ENCODE peak calls at places on chromosome 2, in ten cellular contexts. D is upper lobe of right lung, F is adrenal gland, B is DND-41, R is left lung, S is BJ, A is colonic mucosa, I is tibial artery, P is prostate gland, Q is spleen. V is an unnamed sample.

GRCh38 chr2:128327180-128327964 is 8.7 kb upstream of the HS6ST1 start:
- DNase-seq in D (no peak), F (no peak), B (no peak), R (no peak), S (no peak), A (no peak), I (no peak), P (no peak), Q (no peak), V (no peak)

GRCh38 chr2:30662268-30663131 is 144.7 kb downstream of the CAPN13 start:
- DNase-seq in D (no peak), F (no peak), B (no peak), R (no peak), S (no peak), A (peak; percentile 44), I (no peak), P (no peak), Q (no peak), V (no peak)

GRCh38 chr2:86293612-86294011 is 43.8 kb downstream of the REEP1 start:
- DNase-seq in D (no peak), F (no peak), B (no peak), R (no peak), S (no peak), A (no peak), I (no peak), P (no peak), Q (no peak), V (no peak)

GRCh38 chr2:73085691-73086090 is 14.2 kb upstream of the SFXN5 start:
- DNase-seq in D (peak; percentile 91), F (peak; percentile 86), B (peak; percentile 77), R (peak; percentile 84), S (no peak), A (peak; percentile 88), I (peak; percentile 89), P (peak; percentile 78), Q (peak; percentile 95), V (peak; percentile 57)

GRCh38 chr2:8281950-8282857 is 399.7 kb upstream of the ID2 start:
- DNase-seq in D (no peak), F (no peak), B (no peak), R (no peak), S (no peak), A (peak; percentile 71), I (no peak), P (no peak), Q (no peak), V (no peak)

GRCh38 chr2:185578293-185578692 is 160.3 kb upstream of the FSIP2 start:
- DNase-seq in D (no peak), F (no peak), B (no peak), R (no peak), S (no peak), A (no peak), I (no peak), P (no peak), Q (no peak), V (no peak)

GRCh38 chr2:40485319-40485718 is 33.4 kb upstream of the SLC8A1 start:
- DNase-seq in D (no peak), F (no peak), B (no peak), R (no peak), S (no peak), A (no peak), I (no peak), P (no peak), Q (no peak), V (no peak)

GRCh38 chr2:29765711-29766110 is 155.7 kb downstream of the ALK start:
- DNase-seq in D (no peak), F (no peak), B (no peak), R (no peak), S (peak; percentile 2), A (no peak), I (no peak), P (no peak), Q (no peak), V (no peak)

GRCh38 chr2:180730976-180731375 is 249.4 kb upstream of the UBE2E3 start:
- DNase-seq in D (no peak), F (no peak), B (no peak), R (no peak), S (no peak), A (no peak), I (no peak), P (no peak), Q (no peak), V (no peak)

GRCh38 chr2:180733330-180733729 is 247.1 kb upstream of the UBE2E3 start:
- DNase-seq in D (no peak), F (no peak), B (no peak), R (no peak), S (no peak), A (no peak), I (no peak), P (no peak), Q (no peak), V (no peak)

GRCh38 chr2:180723712-180724111 is 256.7 kb upstream of the UBE2E3 start:
- DNase-seq in D (no peak), F (no peak), B (no peak), R (no peak), S (no peak), A (no peak), I (no peak), P (no peak), Q (no peak), V (no peak)

GRCh38 chr2:180732337-180732736 is 248.1 kb upstream of the UBE2E3 start:
- DNase-seq in D (no peak), F (no peak), B (no peak), R (peak; percentile 40), S (no peak), A (no peak), I (no peak), P (no peak), Q (no peak), V (no peak)

DNA sequence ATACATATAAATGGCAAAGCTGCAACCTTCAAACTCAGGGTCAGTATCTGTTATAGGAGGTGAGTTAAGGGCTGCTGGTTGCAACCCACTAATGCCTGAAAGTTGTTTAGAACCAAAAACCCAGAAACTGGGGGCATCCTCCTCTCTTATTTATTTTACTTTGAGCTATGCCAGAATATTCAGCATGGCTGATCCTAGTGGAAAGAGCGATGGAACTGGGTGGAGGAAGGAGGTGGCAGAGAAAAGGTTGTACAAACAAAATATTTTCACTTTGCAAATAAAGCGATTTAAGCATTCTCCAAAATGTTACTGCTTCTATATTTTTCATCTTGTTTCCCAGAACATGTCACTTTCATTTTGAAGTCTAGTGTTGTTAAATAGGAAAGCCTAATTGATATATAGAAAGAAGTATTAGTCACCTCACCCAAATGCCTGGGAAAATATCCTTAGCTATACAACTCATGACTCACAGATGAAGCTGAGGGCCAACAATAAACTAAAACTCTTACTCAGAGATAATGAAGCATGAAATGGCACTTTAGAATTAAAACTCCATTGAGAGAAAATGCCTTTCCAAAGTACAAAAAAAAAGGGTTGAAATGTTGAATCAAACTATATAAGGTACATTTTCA is 251.4 kb upstream of the UBE2E3 start:
- DNase-seq in D (no peak), F (no peak), B (no peak), R (no peak), S (peak; percentile 77), A (no peak), I (no peak), P (no peak), Q (no peak), V (no peak)
- H3K4me3 ChIP-seq in D (no peak overlapping the region), F (no peak overlapping the region), B (no peak overlapping the region), R (no peak overlapping the region), S (no peak overlapping the region), A (no peak overlapping the region), I (no peak overlapping the region), P (no peak overlapping the region), Q (no peak overlapping the region), V (no peak overlapping the region)

DNA sequence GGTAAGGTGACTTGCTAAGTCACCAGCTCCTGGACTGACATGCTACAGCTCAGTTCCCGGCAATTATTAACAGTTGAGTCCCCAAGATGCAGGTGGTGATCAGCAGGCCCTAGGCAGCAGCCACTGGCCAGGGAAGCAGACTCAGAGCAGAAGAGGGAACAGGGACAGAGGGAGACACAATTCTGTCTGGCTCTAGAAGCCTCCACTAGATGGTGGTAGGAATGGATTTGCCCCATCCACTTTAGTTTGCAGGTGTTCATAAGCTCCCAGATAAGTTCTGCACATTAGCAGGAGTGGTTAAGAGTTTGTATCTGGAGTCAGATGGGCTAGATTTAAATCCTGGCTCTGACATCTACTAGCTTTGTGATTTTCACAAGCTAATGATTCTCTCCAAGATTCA is 25.5 kb upstream of the SLC1A4 start:
- DNase-seq in D (no peak), F (no peak), B (no peak), R (no peak), S (no peak), A (no peak), I (no peak), P (no peak), Q (no peak), V (no peak)
- TF ChIP-seq CTCF in D (no peak), F (no peak), B (peak; percentile 7), R (no peak), S (no peak), A (no peak), I (no peak), P (no peak), Q (no peak), V (peak; percentile 15)

GRCh38 chr2:144518744-144519596 is 949 bp downstream of the ZEB2 start:
- DNase-seq in D (no peak), F (no peak), B (no peak), R (no peak), S (no peak), A (no peak), I (no peak), P (no peak), Q (no peak), V (no peak)

GRCh38 chr2:144517825-144518699 is 1.9 kb downstream of the ZEB2 start:
- DNase-seq in D (no peak), F (no peak), B (no peak), R (no peak), S (no peak), A (no peak), I (peak; percentile 67), P (no peak), Q (no peak), V (no peak)

GRCh38 chr2:144515694-144516416 is 4.1 kb downstream of the ZEB2 start:
- DNase-seq in D (peak; percentile 77), F (peak; percentile 71), B (peak; percentile 32), R (peak; percentile 50), S (no peak), A (no peak), I (peak; percentile 77), P (no peak), Q (peak; percentile 90), V (no peak)

GRCh38 chr2:144516417-144516980 is 3.4 kb downstream of the ZEB2 start:
- DNase-seq in D (peak; percentile 69), F (no peak), B (no peak), R (no peak), S (no peak), A (no peak), I (peak; percentile 69), P (no peak), Q (peak; percentile 90), V (no peak)

GRCh38 chr2:144516981-144517824 is 2.7 kb downstream of the ZEB2 start:
- DNase-seq in D (peak; percentile 77), F (peak; percentile 78), B (peak; percentile 33), R (no peak), S (peak; percentile 65), A (no peak), I (peak; percentile 81), P (no peak), Q (peak; percentile 91), V (peak; percentile 42)
- H3K27me3 ChIP-seq in D (no peaks in the 10 kb centered on the region), F (no peaks in the 10 kb centered on the region), B (peaks cover 18% of the 10 kb centered on the region), R (peaks cover 78% of the 10 kb centered on the region), S (no peaks in the 10 kb centered on the region), A (peaks cover 26% of the 10 kb centered on the region), I (no peaks in the 10 kb centered on the region), P (peaks cover 13% of the 10 kb centered on the region), Q (no peaks in the 10 kb centered on the region), V (peaks cover 12% of the 10 kb centered on the region)

GRCh38 chr2:132449868-132450267 is 33.3 kb downstream of the GPR39 start:
- DNase-seq in D (no peak), F (no peak), B (no peak), R (no peak), S (no peak), A (no peak), I (no peak), P (no peak), Q (no peak), V (no peak)

GRCh38 chr2:132446460-132446859 is 29.9 kb downstream of the GPR39 start:
- DNase-seq in D (no peak), F (no peak), B (no peak), R (no peak), S (no peak), A (no peak), I (no peak), P (no peak), Q (no peak), V (no peak)

GRCh38 chr2:132443106-132443505 is 26.5 kb downstream of the GPR39 start:
- DNase-seq in D (no peak), F (no peak), B (no peak), R (no peak), S (no peak), A (no peak), I (no peak), P (no peak), Q (no peak), V (no peak)

GRCh38 chr2:132448771-132449170 is 32.2 kb downstream of the GPR39 start:
- DNase-seq in D (no peak), F (peak; percentile 9), B (no peak), R (no peak), S (no peak), A (peak; percentile 25), I (no peak), P (no peak), Q (no peak), V (no peak)

DNA sequence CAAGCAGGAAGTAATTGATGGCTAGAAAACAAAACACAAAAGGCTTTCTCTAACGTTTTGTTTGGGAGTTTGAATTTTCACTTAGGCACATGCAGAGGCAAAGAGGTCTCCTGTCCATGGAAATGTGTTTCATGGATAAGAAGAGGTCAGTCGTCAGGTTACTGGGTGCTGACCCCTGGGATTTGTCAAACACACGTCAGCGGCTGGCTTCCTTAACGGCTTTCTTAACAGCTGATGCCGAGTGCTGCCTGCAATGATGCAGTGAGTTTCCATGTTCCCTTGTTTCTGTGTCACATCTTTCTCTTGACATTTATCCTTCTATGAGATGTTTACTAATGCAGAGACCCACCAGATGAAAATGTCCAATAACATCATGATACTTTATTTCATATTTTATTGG is 31.7 kb downstream of the GPR39 start:
- DNase-seq in D (no peak), F (no peak), B (no peak), R (no peak), S (no peak), A (no peak), I (no peak), P (no peak), Q (no peak), V (no peak)
- H3K4me3 ChIP-seq in D (no peak overlapping the region), F (no peak overlapping the region), B (no peak overlapping the region), R (no peak overlapping the region), S (no peak overlapping the region), A (no peak overlapping the region), I (no peak overlapping the region), P (no peak overlapping the region), Q (no peak overlapping the region), V (no peak overlapping the region)